ENCODE peak calls at places on chromosomes 11 and 22, in eight cellular contexts. U is stimulated activated CD4-positive, alpha-beta T cell treated with anti-CD3 and anti-CD28 coated beads, TNF-alpha, amount 100 ng/mL, for 1 hour; J is KG1; K is iPS-NIHi11; X is amygdala; S is right cardiac atrium; Y is T follicular helper cell; F is HFF-Myc. D is an unnamed sample.

GRCh38 chr11:64900263-64900678 is 16.7 kb downstream of the ATG2A start:
- DNase-seq in U (peak; percentile 54), J (no peak), K (no peak), X (no peak), S (no peak), Y (peak; percentile 75), F (no peak), D (no peak)

GRCh38 chr11:8709002-8709672 is 26.5 kb downstream of the RPL27A start:
- DNase-seq in U (no peak), J (no peak), K (peak; percentile 59), X (no peak), S (peak; percentile 94), Y (no peak), F (peak; percentile 97), D (no peak)

GRCh38 chr11:74319139-74319538 is 7.7 kb upstream of the P4HA3 start:
- DNase-seq in U (no peak), J (no peak), K (no peak), X (no peak), S (no peak), Y (no peak), F (peak; percentile 67), D (no peak)

GRCh38 chr11:116257092-116257491 is 515.7 kb downstream of the BUD13 start:
- DNase-seq in U (no peak), J (no peak), K (peak; percentile 47), X (no peak), S (no peak), Y (no peak), F (no peak), D (no peak)

GRCh38 chr22:49541451-49542230 is 286.0 kb downstream of the BRD1 start:
- DNase-seq in U (no peak), J (no peak), K (no peak), X (no peak), S (no peak), Y (no peak), F (no peak), D (no peak)

GRCh38 chr11:45285931-45286632 is at the start of gene SYT13:
- DNase-seq in U (no peak), J (no peak), K (peak; percentile 95), X (peak; percentile 42), S (peak; percentile 32), Y (no peak), F (no peak), D (peak; percentile 90)

GRCh38 chr11:2205214-2205770 is 33.7 kb upstream of the TH start:
- DNase-seq in U (no peak), J (no peak), K (no peak), X (no peak), S (no peak), Y (no peak), F (no peak), D (no peak)

GRCh38 chr22:35868938-35869337 is 151.3 kb downstream of the APOL5 start:
- DNase-seq in U (no peak), J (no peak), K (no peak), X (no peak), S (no peak), Y (no peak), F (no peak), D (peak; percentile 44)

GRCh38 chr22:39522567-39523300 is 2.4 kb downstream of the ATF4 start:
- DNase-seq in U (no peak), J (no peak), K (no peak), X (peak; percentile 33), S (no peak), Y (no peak), F (no peak), D (peak; percentile 23)

GRCh38 chr11:66070604-66071325 is 693 bp downstream of the PACS1 start:
- DNase-seq in U (no peak), J (no peak), K (peak; percentile 62), X (peak; percentile 26), S (peak; percentile 81), Y (no peak), F (no peak), D (peak; percentile 45)

GRCh38 chr22:19891350-19892248 is 36.9 kb upstream of the GNB1L start:
- DNase-seq in U (peak; percentile 68), J (peak; percentile 84), K (peak; percentile 85), X (no peak), S (peak; percentile 12), Y (peak; percentile 82), F (peak; percentile 90), D (peak; percentile 95)

GRCh38 chr11:72069787-72070251 is 10.5 kb downstream of the NUMA1 start:
- DNase-seq in U (no peak), J (no peak), K (peak; percentile 47), X (peak; percentile 33), S (peak; percentile 90), Y (no peak), F (peak; percentile 42), D (peak; percentile 29)

GRCh38 chr22:20439556-20439927 is 1.9 kb upstream of the SCARF2 start:
- DNase-seq in U (no peak), J (no peak), K (no peak), X (no peak), S (no peak), Y (no peak), F (no peak), D (no peak)

GRCh38 chr11:22477312-22477711 is 139.1 kb downstream of the SLC17A6 start:
- DNase-seq in U (no peak), J (no peak), K (no peak), X (no peak), S (no peak), Y (no peak), F (no peak), D (no peak)

GRCh38 chr22:32815059-32815458 is 13.6 kb downstream of the TIMP3 start:
- DNase-seq in U (no peak), J (no peak), K (no peak), X (no peak), S (no peak), Y (no peak), F (no peak), D (no peak)

GRCh38 chr11:47510231-47510630 is 42.7 kb downstream of the CELF1 start:
- DNase-seq in U (no peak), J (no peak), K (no peak), X (no peak), S (no peak), Y (no peak), F (no peak), D (no peak)

GRCh38 chr22:45884201-45885067 is 92.5 kb downstream of the WNT7B start:
- DNase-seq in U (no peak), J (no peak), K (no peak), X (no peak), S (no peak), Y (no peak), F (no peak), D (no peak)

GRCh38 chr22:39732625-39733024 is 160.9 kb downstream of the ENTHD1 start:
- DNase-seq in U (no peak), J (no peak), K (no peak), X (no peak), S (no peak), Y (no peak), F (no peak), D (no peak)

GRCh38 chr11:106304274-106304673 is 226.8 kb downstream of the AASDHPPT start:
- DNase-seq in U (no peak), J (no peak), K (no peak), X (no peak), S (no peak), Y (no peak), F (no peak), D (no peak)

GRCh38 chr11:61682093-61682732 is 2.0 kb downstream of the DAGLA start:
- DNase-seq in U (no peak), J (no peak), K (no peak), X (no peak), S (peak; percentile 63), Y (no peak), F (no peak), D (no peak)

GRCh38 chr11:6268811-6269210 is 9.2 kb downstream of the CCKBR start:
- DNase-seq in U (no peak), J (no peak), K (no peak), X (no peak), S (no peak), Y (no peak), F (no peak), D (no peak)

GRCh38 chr22:27667121-27667843 is 134.3 kb downstream of the MN1 start:
- DNase-seq in U (no peak), J (no peak), K (no peak), X (no peak), S (peak; percentile 54), Y (no peak), F (no peak), D (peak; percentile 32)

GRCh38 chr22:31040542-31041398 is 40.3 kb upstream of the SMTN start:
- DNase-seq in U (no peak), J (no peak), K (no peak), X (no peak), S (no peak), Y (no peak), F (no peak), D (no peak)

GRCh38 chr11:43269229-43269928 is 42.4 kb upstream of the API5 start:
- DNase-seq in U (no peak), J (no peak), K (peak; percentile 67), X (no peak), S (peak; percentile 29), Y (no peak), F (no peak), D (peak; percentile 40)

GRCh38 chr22:37818397-37819099 is 4.6 kb upstream of the GALR3 start:
- DNase-seq in U (no peak), J (no peak), K (peak; percentile 68), X (peak; percentile 36), S (peak; percentile 73), Y (peak; percentile 34), F (no peak), D (peak; percentile 78)

GRCh38 chr11:20367313-20367948 is 3.9 kb downstream of the HTATIP2 start:
- DNase-seq in U (no peak), J (no peak), K (peak; percentile 22), X (peak; percentile 55), S (peak; percentile 42), Y (no peak), F (peak; percentile 66), D (no peak)

GRCh38 chr11:86152901-86153300 is 84.0 kb upstream of the PICALM start:
- DNase-seq in U (no peak), J (no peak), K (no peak), X (no peak), S (no peak), Y (no peak), F (no peak), D (no peak)

GRCh38 chr11:103709366-103709765 is 327.1 kb upstream of the DDI1 start:
- DNase-seq in U (no peak), J (peak; percentile 10), K (no peak), X (no peak), S (no peak), Y (no peak), F (no peak), D (no peak)

GRCh38 chr11:75161506-75161905 is 10.6 kb downstream of the SLCO2B1 start:
- DNase-seq in U (no peak), J (no peak), K (no peak), X (no peak), S (no peak), Y (no peak), F (no peak), D (no peak)

GRCh38 chr22:33108037-33108436 is 49.9 kb upstream of the SYN3 start:
- DNase-seq in U (no peak), J (no peak), K (no peak), X (no peak), S (no peak), Y (no peak), F (no peak), D (no peak)

GRCh38 chr22:45094826-45095225 is 68.9 kb upstream of the NUP50 start:
- DNase-seq in U (no peak), J (no peak), K (no peak), X (no peak), S (no peak), Y (no peak), F (no peak), D (no peak)

GRCh38 chr11:33735426-33736147 is 636 bp downstream of the CD59 start:
- DNase-seq in U (no peak), J (peak; percentile 63), K (peak; percentile 30), X (no peak), S (peak; percentile 29), Y (peak; percentile 24), F (no peak), D (peak; percentile 59)

GRCh38 chr11:20156280-20156875 is 3.9 kb downstream of the DBX1 start:
- DNase-seq in U (no peak), J (no peak), K (peak; percentile 74), X (no peak), S (no peak), Y (peak; percentile 40), F (no peak), D (peak; percentile 80)

GRCh38 chr11:115083129-115083823 is 404.9 kb downstream of the NXPE2 start:
- DNase-seq in U (no peak), J (no peak), K (no peak), X (no peak), S (no peak), Y (no peak), F (no peak), D (no peak)